ENCODE peak calls at places on chromosomes 11 and 22, in nine cellular contexts. K is A673, Z is BE2C, O is progenitor cell of endocrine pancreas, B is IMR-90, P is astrocyte of the spinal cord, Y is AG09319, G is GM20000, H is OCI-LY7. J is an unnamed sample.
A peak's percentile ranks its signal among the peaks of the same experiment; 100 is the strongest.

GRCh38 chr22:41664490-41664889 is 24.2 kb downstream of the SNU13 start:
- DNase-seq in Y (no peak), G (no peak), B (no peak), H (no peak), O (no peak), K (no peak), P (no peak), Z (no peak), J (no peak)

GRCh38 chr11:10632483-10632882 is 61.1 kb downstream of the IRAG1 start:
- DNase-seq in G (no peak), Z (no peak), O (no peak), Y (no peak), P (no peak), H (no peak), B (no peak), K (no peak), J (no peak)

GRCh38 chr22:48857202-48857805 is 970.4 kb downstream of the BRD1 start:
- DNase-seq in Z (no peak), O (no peak), H (no peak), B (no peak), Y (no peak), G (no peak), P (no peak), K (no peak), J (no peak)

GRCh38 chr11:96155627-96156378 is 187.2 kb downstream of the MAML2 start:
- DNase-seq in G (peak; percentile 66), O (no peak), Y (peak; percentile 81), P (peak; percentile 98), B (peak; percentile 97), H (no peak), K (peak; percentile 95), Z (peak; percentile 71), J (peak; percentile 69)

GRCh38 chr11:95520765-95521542 is 268.6 kb downstream of the FAM76B start:
- DNase-seq in H (no peak), P (no peak), K (peak; percentile 96), Y (no peak), B (no peak), G (no peak), O (no peak), Z (no peak), J (no peak)

GRCh38 chr11:2512431-2513407 is 67.9 kb downstream of the KCNQ1 start:
- DNase-seq in O (no peak), Z (no peak), G (peak; percentile 7), K (no peak), H (no peak), Y (no peak), P (no peak), B (no peak), J (peak; percentile 18)

GRCh38 chr11:14331476-14332136 is 27.4 kb downstream of the RRAS2 start:
- DNase-seq in K (no peak), P (no peak), Z (no peak), B (no peak), G (no peak), H (no peak), Y (no peak), O (no peak), J (no peak)

GRCh38 chr11:72935705-72936104 is 121.5 kb downstream of the ATG16L2 start:
- DNase-seq in Z (no peak), Y (no peak), K (no peak), O (no peak), G (no peak), B (no peak), P (no peak), H (no peak), J (no peak)

GRCh38 chr11:116412118-116412889 is 360.5 kb downstream of the BUD13 start:
- DNase-seq in P (peak; percentile 6), Y (no peak), G (no peak), Z (no peak), B (no peak), O (no peak), H (no peak), K (no peak), J (no peak)

GRCh38 chr22:27107005-27107404 is 449.6 kb downstream of the MIAT start:
- DNase-seq in H (no peak), K (no peak), Z (no peak), Y (no peak), P (no peak), O (no peak), G (no peak), B (no peak), J (no peak)

GRCh38 chr22:45397806-45398205 is 15.6 kb downstream of the SMC1B start:
- DNase-seq in Y (no peak), Z (no peak), P (no peak), B (no peak), G (no peak), K (no peak), O (no peak), H (peak; percentile 7), J (no peak)

GRCh38 chr22:29661355-29661754 is 57.9 kb downstream of the NF2 start:
- DNase-seq in Y (peak; percentile 10), K (no peak), B (peak; percentile 58), Z (no peak), G (no peak), H (no peak), P (peak; percentile 50), O (no peak), J (no peak)

GRCh38 chr22:29660021-29660420 is 56.6 kb downstream of the NF2 start:
- DNase-seq in Z (no peak), K (no peak), P (no peak), G (no peak), Y (no peak), B (no peak), H (no peak), O (no peak), J (no peak)

GRCh38 chr22:29665486-29665885 is 54.3 kb upstream of the CABP7 start:
- DNase-seq in P (no peak), Z (no peak), Y (no peak), H (no peak), B (no peak), G (no peak), O (no peak), K (no peak), J (no peak)

GRCh38 chr22:29664731-29665130 is 55.1 kb upstream of the CABP7 start:
- DNase-seq in H (no peak), Y (no peak), Z (no peak), P (peak; percentile 37), K (no peak), O (no peak), G (no peak), B (peak; percentile 40), J (no peak)

GRCh38 chr22:29663230-29663826 is 56.5 kb upstream of the CABP7 start:
- DNase-seq in K (no peak), P (peak; percentile 19), G (no peak), Z (no peak), Y (no peak), O (no peak), B (peak; percentile 59), H (no peak), J (no peak)
- TF ChIP-seq CTCF in K (no peak), P (no peak), G (no peak), Z (no peak), Y (no peak), O (no peak), B (no peak), H (no peak), J (no peak)

DNA sequence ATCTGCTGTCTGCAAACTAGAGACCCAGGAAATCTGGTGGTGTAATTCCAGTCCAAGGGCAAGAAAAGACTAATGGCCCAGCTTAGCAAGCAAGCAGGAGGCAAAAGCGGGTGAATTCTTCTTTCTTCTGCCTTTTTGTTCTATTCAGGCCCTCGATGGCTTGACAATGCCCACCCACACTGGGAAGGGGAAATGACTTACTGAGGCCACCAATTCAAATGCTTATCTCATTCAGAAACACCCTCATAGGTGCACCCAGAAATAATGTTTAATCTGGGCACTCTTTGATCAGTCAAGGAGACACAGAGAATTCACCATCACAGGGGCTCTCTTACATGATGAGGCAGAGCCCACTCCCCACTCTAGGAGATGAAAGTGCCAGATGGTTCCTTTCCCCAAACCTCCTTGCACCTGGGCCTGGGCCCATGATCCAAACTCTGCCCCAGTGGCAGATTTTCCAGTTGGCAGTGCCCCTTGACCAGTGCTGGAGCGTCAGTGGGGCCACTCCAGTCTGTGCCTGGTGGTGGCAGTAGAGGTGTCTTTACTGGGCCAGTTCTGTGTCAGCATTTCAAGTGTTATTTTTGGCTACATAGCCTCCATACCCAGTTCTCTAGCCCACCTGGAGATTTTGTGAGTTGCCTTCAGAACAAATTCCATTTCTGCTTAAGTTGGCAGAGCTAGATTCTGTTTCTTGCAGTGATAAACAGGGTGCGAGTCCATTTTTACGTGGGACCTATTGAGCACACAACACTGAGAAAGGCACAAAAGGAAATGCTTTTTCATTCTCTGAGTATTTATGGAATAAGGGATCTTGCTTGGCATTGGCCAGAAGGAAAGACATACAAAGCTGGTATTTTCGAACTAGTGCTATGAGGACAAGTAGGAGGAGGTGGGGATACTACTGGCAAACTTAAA is 7.5 kb downstream of the ELMOD1 start:
- DNase-seq in G (peak; percentile 45), Y (no peak), K (peak; percentile 53), Z (peak; percentile 34), H (peak; percentile 6), P (no peak), B (no peak), O (no peak), J (no peak)
- TF ChIP-seq CTCF in G (peak; percentile 22), Y (peak; percentile 34), K (peak; percentile 72), Z (peak; percentile 57), H (peak; percentile 68), P (peak; percentile 50), B (peak; percentile 29), O (peak; percentile 52), J (no peak)

DNA sequence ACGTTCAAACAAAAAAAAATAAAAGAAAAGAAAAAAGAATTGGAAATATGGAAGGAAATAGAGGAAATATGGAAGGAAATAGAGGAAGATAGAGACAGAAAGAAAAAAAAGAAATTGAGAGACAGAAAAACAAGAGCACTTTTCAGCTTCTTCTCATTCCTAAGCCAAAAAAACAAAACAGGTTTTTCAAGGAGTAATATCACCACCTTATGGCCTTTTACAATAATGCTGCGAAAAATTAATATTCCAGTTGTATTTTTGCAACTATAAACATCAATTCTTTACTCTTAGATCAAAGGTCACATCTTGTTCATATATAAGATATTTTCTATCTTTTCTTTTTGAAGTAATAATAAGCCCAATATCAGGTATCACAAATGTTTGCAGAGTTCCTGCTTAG is 328.3 kb downstream of the FAT3 start:
- DNase-seq in B (peak; percentile 4), G (no peak), Z (no peak), K (peak; percentile 46), O (no peak), Y (no peak), P (no peak), H (no peak), J (no peak)
- TF ChIP-seq CTCF in B (peak; percentile 46), G (no peak), Z (peak; percentile 20), K (peak; percentile 55), O (peak; percentile 54), Y (no peak), P (no peak), H (peak; percentile 28), J (no peak)

DNA sequence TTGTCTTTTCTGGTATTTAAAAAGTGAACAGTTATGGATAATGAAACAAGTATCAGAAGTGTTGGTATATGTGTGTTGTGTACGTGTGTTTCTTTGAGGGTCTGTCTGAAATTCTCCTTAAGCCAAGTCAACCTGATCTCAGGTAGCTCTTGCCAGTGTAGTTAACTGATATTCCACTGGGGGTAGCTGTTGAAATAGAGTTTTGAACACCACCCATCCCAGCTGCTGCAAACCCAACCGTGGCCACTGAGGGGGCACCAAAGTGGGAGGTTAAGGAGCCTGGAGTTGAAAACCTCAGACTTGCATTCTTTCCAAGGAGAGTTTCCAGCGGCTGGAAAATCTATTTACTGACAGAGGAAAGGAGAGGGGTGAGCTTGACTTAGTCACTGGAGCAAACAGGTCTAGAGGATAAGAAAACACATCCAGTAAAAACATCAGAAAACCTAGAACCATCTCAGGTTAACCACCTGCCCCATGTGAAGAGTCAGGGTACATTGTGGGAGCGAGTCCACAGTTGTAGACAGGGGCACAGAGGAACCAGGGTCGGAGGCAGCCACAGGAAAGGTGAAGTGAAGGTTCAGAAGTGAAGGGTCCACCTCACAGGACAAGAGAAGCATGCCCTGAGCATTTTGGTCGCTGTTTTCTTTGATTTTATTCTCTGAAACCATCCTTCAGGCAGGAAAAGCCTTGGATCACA is 8.8 kb upstream of the CUL5 start:
- DNase-seq in Y (no peak), O (peak; percentile 30), Z (peak; percentile 62), G (peak; percentile 73), H (peak; percentile 72), K (peak; percentile 85), P (peak; percentile 56), B (peak; percentile 28), J (no peak)
- TF ChIP-seq CTCF in Y (peak; percentile 30), O (peak; percentile 57), Z (peak; percentile 82), G (peak; percentile 64), H (peak; percentile 88), K (peak; percentile 88), P (peak; percentile 47), B (peak; percentile 46), J (no peak)

J was measured in omental fat pad.